ENCODE peak calls at places on chromosome 1, in nine cellular contexts. S is tibial nerve, H is uterus, U is endothelial cell of umbilical vein, X is heart left ventricle, A is stomach, Z is gastrocnemius medialis, G is prostate gland, F is IMR-90. K is an unnamed sample.

GRCh38 chr1:113543110-113543509 is 152.8 kb downstream of the MAGI3 start:
- DNase-seq in X (no peak), H (no peak), Z (no peak), S (no peak), A (no peak), U (no peak), F (no peak), G (no peak), K (no peak)

GRCh38 chr1:40750326-40750975 is 33.1 kb upstream of the KCNQ4 start:
- DNase-seq in G (no peak), F (peak), Z (no peak), U (no peak), H (no peak), A (no peak), X (no peak), S (no peak), K (no peak)

GRCh38 chr1:54475357-54476230 is 69.4 kb upstream of the SSBP3 start:
- DNase-seq in A (no peak), G (no peak), H (peak), U (no peak), Z (no peak), F (no peak), X (no peak), S (no peak), K (no peak)

GRCh38 chr1:77134359-77134758 is 84.9 kb downstream of the PIGK start:
- DNase-seq in F (peak), H (no peak), A (no peak), S (no peak), G (no peak), Z (no peak), X (no peak), U (no peak), K (no peak)

GRCh38 chr1:165697881-165698842 is at the start of gene ALDH9A1:
- DNase-seq in G (peak), A (peak), S (peak), H (peak), F (peak), U (peak), Z (peak), X (peak), K (peak)

GRCh38 chr1:154747841-154748766 is 122.0 kb downstream of the KCNN3 start:
- DNase-seq in H (peak), Z (no peak), U (no peak), S (no peak), X (peak), A (no peak), G (no peak), F (no peak), K (no peak)

GRCh38 chr1:28370220-28371010 is 875 bp downstream of the PHACTR4 start:
- DNase-seq in A (no peak), Z (no peak), H (peak), X (peak), F (peak), S (no peak), G (peak), U (no peak), K (no peak)

GRCh38 chr1:218330043-218330623 is 15.0 kb upstream of the TGFB2 start:
- DNase-seq in S (no peak), A (no peak), F (peak), G (no peak), U (peak), Z (no peak), X (no peak), H (no peak), K (no peak)

GRCh38 chr1:230681599-230681998 is 32.3 kb downstream of the AGT start:
- DNase-seq in Z (peak), F (peak), X (no peak), H (no peak), A (no peak), G (peak), S (no peak), U (peak), K (peak)

GRCh38 chr1:26471498-26472329 is 526 bp upstream of the HMGN2 start:
- DNase-seq in F (peak), Z (peak), A (peak), U (peak), X (peak), S (peak), H (peak), G (peak), K (peak)

GRCh38 chr1:26472330-26472900 is at the start of gene HMGN2:
- DNase-seq in A (peak), S (peak), F (peak), G (peak), X (peak), Z (peak), U (peak), H (peak), K (peak)

GRCh38 chr1:26474824-26475223 is 2.6 kb downstream of the HMGN2 start:
- DNase-seq in G (no peak), X (no peak), U (no peak), A (no peak), F (no peak), S (no peak), Z (no peak), H (no peak), K (no peak)

GRCh38 chr1:26471201-26471497 is 1.1 kb upstream of the HMGN2 start:
- DNase-seq in A (no peak), Z (no peak), G (no peak), X (no peak), F (no peak), S (no peak), H (no peak), U (no peak), K (no peak)

GRCh38 chr1:26472901-26473845 is 933 bp downstream of the HMGN2 start:
- DNase-seq in H (peak), X (peak), U (peak), S (peak), F (peak), Z (peak), G (peak), A (peak), K (peak)
- TF ChIP-seq POLR2A in H (peak), X (no peak), U (peak), S (peak), F (no peak), Z (peak), G (peak), A (no peak), K (no peak)

DNA sequence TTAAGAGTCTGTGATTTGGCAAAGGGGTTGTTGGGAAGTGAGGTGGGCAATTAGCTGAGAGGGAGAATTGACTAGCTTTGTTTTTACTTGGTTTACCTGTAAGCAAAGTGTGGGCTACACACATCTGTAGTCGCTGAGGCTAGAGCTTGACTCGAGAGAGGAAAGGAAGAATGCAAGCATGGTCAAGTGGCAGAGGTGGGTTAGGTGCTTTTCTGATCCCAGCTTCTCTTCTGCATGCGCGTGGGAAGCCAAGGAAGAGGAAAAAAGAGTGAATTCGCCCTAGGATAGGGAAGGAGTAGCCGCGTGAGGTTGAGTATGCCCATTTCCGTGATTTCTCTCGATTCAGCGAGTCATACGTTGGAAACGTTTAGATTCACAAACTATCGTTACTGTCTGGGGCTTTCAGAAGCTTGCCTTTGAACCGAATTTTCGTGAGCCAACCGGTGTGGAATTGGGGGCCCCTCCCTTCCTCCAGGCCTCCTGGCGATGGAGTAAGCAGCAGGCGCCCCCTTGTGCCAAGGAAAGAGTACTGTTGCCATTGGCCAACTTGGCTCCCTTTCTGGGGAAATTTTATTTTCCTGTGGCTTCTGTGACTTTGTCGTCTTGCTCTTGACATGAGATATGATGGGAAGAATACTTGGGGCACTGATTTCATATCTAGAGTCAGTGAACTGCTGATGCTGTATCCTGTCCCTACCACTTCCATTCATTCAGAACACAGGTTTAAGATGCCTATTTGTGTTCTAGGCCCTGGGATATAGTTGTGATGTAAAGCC is 1.3 kb downstream of the PIGV start:
- DNase-seq in U (peak), F (peak), G (peak), Z (peak), A (peak), S (peak), X (peak), H (peak), K (no peak)
- TF ChIP-seq POLR2A in U (peak), F (peak), G (peak), Z (no peak), A (no peak), S (no peak), X (no peak), H (peak), K (no peak)

GRCh38 chr1:200909757-200910239 is 15.1 kb downstream of the INAVA start:
- DNase-seq in H (no peak), Z (no peak), S (no peak), A (no peak), F (no peak), U (no peak), X (no peak), G (no peak), K (no peak)

GRCh38 chr1:200916152-200916551 is 21.5 kb downstream of the INAVA start:
- DNase-seq in F (no peak), A (no peak), Z (no peak), U (no peak), H (no peak), G (no peak), X (no peak), S (no peak), K (no peak)

GRCh38 chr1:200909071-200909470 is 14.4 kb downstream of the INAVA start:
- DNase-seq in X (no peak), A (no peak), S (no peak), H (no peak), Z (no peak), U (no peak), G (no peak), F (no peak), K (no peak)

GRCh38 chr1:200911361-200911760 is 16.7 kb downstream of the INAVA start:
- DNase-seq in X (no peak), A (no peak), Z (no peak), G (no peak), S (no peak), U (no peak), F (no peak), H (no peak), K (no peak)

GRCh38 chr1:200912737-200913407 is 18.2 kb downstream of the INAVA start:
- DNase-seq in G (peak), H (no peak), Z (no peak), S (no peak), U (no peak), F (no peak), A (no peak), X (no peak), K (no peak)
- TF ChIP-seq POLR2A in G (peak), H (no peak), Z (no peak), S (no peak), U (no peak), F (no peak), A (no peak), X (no peak), K (no peak)

DNA sequence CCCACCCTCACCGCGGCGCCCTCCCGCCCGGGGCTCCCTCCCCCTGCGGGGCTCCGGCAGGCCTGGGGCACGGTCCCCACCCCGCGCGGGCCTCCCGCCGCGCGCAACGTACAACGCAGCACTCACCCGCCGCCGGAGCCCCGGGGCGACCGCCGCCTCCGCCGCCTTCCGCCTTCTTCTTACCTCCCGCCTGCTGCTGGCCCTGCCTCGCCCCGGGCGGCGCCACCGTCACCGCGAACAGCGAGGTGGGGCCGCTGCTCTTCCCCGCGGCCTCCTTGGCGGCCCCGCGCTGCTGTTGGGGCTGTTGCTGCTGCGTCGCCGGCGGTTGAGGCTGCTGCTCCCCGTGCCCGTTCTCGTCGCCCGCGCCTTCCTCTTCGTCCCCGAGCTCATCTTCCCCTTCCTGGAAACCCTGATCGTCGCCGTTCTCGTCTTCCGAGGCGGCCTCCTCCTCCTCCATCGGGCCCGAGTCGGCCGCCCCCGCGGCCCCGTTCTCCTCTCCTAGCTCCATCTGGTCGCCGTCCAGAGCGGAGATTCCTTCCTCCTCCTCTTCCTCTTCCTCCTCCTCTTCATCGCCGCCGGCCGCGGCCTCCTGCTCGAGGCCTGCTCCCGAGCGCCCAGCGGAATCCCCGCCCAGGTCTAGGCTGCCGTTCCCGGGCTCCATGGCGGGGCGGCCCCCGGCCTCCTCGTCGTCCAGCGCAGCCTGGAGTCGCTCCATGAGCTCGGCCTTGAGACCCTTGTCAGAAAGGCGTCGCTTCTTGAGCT is 671 bp downstream of the HNRNPU start:
- DNase-seq in G (peak), Z (peak), U (no peak), S (peak), A (peak), F (no peak), X (peak), H (no peak), K (peak)
- TF ChIP-seq POLR2A in G (no peak), Z (no peak), U (no peak), S (no peak), A (no peak), F (peak), X (no peak), H (no peak), K (no peak)

DNA sequence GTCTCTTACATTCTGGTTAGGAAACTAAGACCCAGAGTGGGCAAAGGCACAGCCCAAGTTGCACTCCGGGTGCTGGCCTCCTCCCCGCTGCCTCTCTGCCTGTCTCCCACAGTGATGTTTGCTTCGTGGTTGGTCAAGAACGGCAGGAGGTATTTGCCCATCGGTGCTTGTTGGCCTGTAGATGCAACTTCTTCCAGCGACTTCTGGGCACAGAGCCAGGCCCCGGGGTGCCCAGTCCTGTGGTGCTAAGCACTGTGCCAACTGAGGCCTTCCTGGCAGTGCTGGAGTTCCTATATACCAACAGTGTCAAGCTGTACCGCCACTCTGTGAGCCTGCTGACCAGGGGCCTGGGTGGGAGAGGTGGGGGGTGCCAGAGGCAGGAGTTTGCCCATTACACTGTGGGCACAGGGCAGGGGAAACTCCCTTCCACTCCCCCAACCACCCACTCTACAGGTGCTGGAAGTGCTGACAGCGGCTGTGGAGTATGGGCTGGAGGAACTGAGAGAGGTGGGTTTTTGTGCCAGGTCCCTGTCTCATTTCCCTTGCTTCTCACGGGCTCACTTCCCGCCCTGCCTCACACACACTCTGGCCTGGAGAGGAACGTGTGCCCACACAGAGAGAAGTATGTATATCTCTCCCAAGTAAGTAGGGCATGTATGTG is 1.9 kb downstream of the BTBD19 start:
- DNase-seq in H (peak), X (peak), G (peak), U (peak), A (peak), S (peak), F (no peak), Z (no peak), K (no peak)
- TF ChIP-seq POLR2A in H (no peak), X (no peak), G (no peak), U (peak), A (no peak), S (no peak), F (peak), Z (no peak), K (no peak)

DNA sequence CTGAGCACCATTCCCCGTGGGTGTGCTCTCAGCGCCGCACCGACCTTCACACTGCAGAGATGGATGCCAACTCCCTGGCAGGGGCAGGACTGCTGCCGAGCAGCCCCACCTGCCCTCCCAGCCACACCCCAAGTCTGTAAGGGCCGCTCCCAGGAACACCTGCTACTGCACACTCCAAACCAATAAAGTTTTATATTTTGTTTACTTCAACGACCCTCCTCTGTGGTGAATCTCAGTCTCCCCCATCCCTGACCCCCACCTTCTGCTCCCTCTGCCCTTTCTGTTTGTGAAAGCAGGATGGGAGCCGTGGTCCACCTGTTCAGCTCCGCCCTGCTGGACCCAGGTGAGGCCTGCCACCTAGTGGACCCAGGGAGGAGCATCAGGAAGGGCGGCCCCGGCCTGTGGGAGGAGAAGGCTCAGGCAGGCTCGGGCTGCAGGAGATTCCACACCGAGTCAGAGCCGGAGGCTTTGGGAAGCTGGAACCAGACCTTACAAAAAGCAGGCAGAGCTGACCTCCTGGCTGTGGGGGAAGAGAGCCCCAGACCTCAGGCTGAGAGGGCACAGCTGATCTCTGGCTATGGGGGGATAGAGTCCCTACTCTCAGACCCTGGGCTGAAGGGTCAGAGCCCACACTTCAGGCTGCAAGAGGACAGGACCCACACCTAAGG is 982 bp upstream of the TMEM82 start:
- DNase-seq in U (peak), A (peak), H (peak), G (peak), F (peak), S (peak), Z (peak), X (peak), K (peak)
- TF ChIP-seq POLR2A in U (no peak), A (no peak), H (no peak), G (no peak), F (no peak), S (no peak), Z (no peak), X (no peak), K (no peak)

GRCh38 chr1:20485527-20486456 is at the start of gene CAMK2N1:
- DNase-seq in F (peak), H (peak), S (no peak), X (peak), Z (peak), A (peak), G (peak), U (peak), K (peak)
- TF ChIP-seq POLR2A in F (peak), H (peak), S (no peak), X (no peak), Z (no peak), A (no peak), G (no peak), U (peak), K (peak)

K was measured in H54.